ENCODE peak calls at places on chromosomes 3 and 15, in four cellular contexts. One of them, this sample, is unnamed.

GRCh38 chr3:45367451-45367850 is 20.9 kb upstream of the LARS2 start:
- DNase-seq in OCI-LY7: no peak
- DNase-seq in NCI-H345: no peak
- DNase-seq in GM19239: no peak
- DNase-seq in this sample: no peak

GRCh38 chr3:36653095-36653494 is 111.3 kb downstream of the DCLK3 start:
- DNase-seq in OCI-LY7: no peak
- DNase-seq in NCI-H345: no peak
- DNase-seq in GM19239: no peak
- DNase-seq in this sample: no peak

GRCh38 chr3:52090131-52090548 is 33.8 kb upstream of the DUSP7 start:
- DNase-seq in OCI-LY7: no peak
- DNase-seq in NCI-H345: no peak
- DNase-seq in GM19239: no peak
- DNase-seq in this sample: no peak

GRCh38 chr3:135218304-135218703 is 423.2 kb downstream of the EPHB1 start:
- DNase-seq in OCI-LY7: no peak
- DNase-seq in NCI-H345: no peak
- DNase-seq in GM19239: no peak
- DNase-seq in this sample: no peak

GRCh38 chr3:98778852-98779379 is 15.8 kb downstream of the ST3GAL6 start:
- DNase-seq in OCI-LY7: no peak
- DNase-seq in NCI-H345: no peak
- DNase-seq in GM19239: no peak
- DNase-seq in this sample: peak; percentile 73

GRCh38 chr3:157746391-157746790 is 243.2 kb upstream of the VEPH1 start:
- DNase-seq in OCI-LY7: no peak
- DNase-seq in NCI-H345: no peak
- DNase-seq in GM19239: no peak
- DNase-seq in this sample: no peak

GRCh38 chr3:48107227-48107626 is 81.0 kb downstream of the CDC25A start:
- DNase-seq in OCI-LY7: no peak
- DNase-seq in NCI-H345: no peak
- DNase-seq in GM19239: no peak
- DNase-seq in this sample: no peak

GRCh38 chr3:13043656-13044055 is 29.6 kb downstream of the IQSEC1 start:
- DNase-seq in OCI-LY7: no peak
- DNase-seq in NCI-H345: no peak
- DNase-seq in GM19239: no peak
- DNase-seq in this sample: no peak

GRCh38 chr3:38107911-38108648 is 28.8 kb downstream of the ACAA1 start:
- DNase-seq in OCI-LY7: no peak
- DNase-seq in NCI-H345: no peak
- DNase-seq in GM19239: no peak
- DNase-seq in this sample: no peak

GRCh38 chr3:170154084-170154483 is 27.4 kb downstream of the PHC3 start:
- DNase-seq in OCI-LY7: no peak
- DNase-seq in NCI-H345: no peak
- DNase-seq in GM19239: no peak
- DNase-seq in this sample: no peak

GRCh38 chr3:131714585-131715220 is 211.9 kb upstream of the MRPL3 start:
- DNase-seq in OCI-LY7: no peak
- DNase-seq in NCI-H345: no peak
- DNase-seq in GM19239: peak; percentile 5
- DNase-seq in this sample: no peak

GRCh38 chr3:53495518-53496501 is 1.4 kb downstream of the CACNA1D start:
- DNase-seq in OCI-LY7: no peak
- DNase-seq in NCI-H345: peak; percentile 47
- DNase-seq in GM19239: peak; percentile 37
- DNase-seq in this sample: no peak

GRCh38 chr3:150133293-150133692 is 162.6 kb upstream of the PFN2 start:
- DNase-seq in OCI-LY7: no peak
- DNase-seq in NCI-H345: no peak
- DNase-seq in GM19239: no peak
- DNase-seq in this sample: no peak

GRCh38 chr3:125090649-125091048 is 34.9 kb upstream of the HEG1 start:
- DNase-seq in OCI-LY7: no peak
- DNase-seq in NCI-H345: no peak
- DNase-seq in GM19239: no peak
- DNase-seq in this sample: no peak

GRCh38 chr15:39127925-39128617 is 452.8 kb upstream of the THBS1 start:
- DNase-seq in OCI-LY7: no peak
- DNase-seq in NCI-H345: peak; percentile 29
- DNase-seq in GM19239: no peak
- DNase-seq in this sample: peak; percentile 69

GRCh38 chr15:52080031-52080430 is 32.5 kb downstream of the BCL2L10 start:
- DNase-seq in OCI-LY7: no peak
- DNase-seq in NCI-H345: no peak
- DNase-seq in GM19239: no peak
- DNase-seq in this sample: no peak

GRCh38 chr3:130773371-130773770 is 26.7 kb upstream of the PIK3R4 start:
- DNase-seq in OCI-LY7: no peak
- DNase-seq in NCI-H345: no peak
- DNase-seq in GM19239: no peak
- DNase-seq in this sample: no peak

GRCh38 chr3:29153811-29154210 is 127.1 kb upstream of the RBMS3 start:
- DNase-seq in OCI-LY7: no peak
- DNase-seq in NCI-H345: no peak
- DNase-seq in GM19239: no peak
- DNase-seq in this sample: no peak

GRCh38 chr3:98645039-98645438 is 51.6 kb upstream of the CPOX start:
- DNase-seq in OCI-LY7: no peak
- DNase-seq in NCI-H345: no peak
- DNase-seq in GM19239: no peak
- DNase-seq in this sample: no peak

GRCh38 chr3:49238274-49239127 is 38.5 kb downstream of the C3orf62 start:
- DNase-seq in OCI-LY7: peak; percentile 68
- DNase-seq in NCI-H345: no peak
- DNase-seq in GM19239: no peak
- DNase-seq in this sample: peak; percentile 48

GRCh38 chr15:56978898-56979662 is 60.6 kb downstream of the TCF12 start:
- DNase-seq in OCI-LY7: no peak
- DNase-seq in NCI-H345: no peak
- DNase-seq in GM19239: no peak
- DNase-seq in this sample: no peak

GRCh38 chr3:152298393-152299242 is 29.9 kb downstream of the MBNL1 start:
- DNase-seq in OCI-LY7: peak; percentile 72
- DNase-seq in NCI-H345: no peak
- DNase-seq in GM19239: no peak
- DNase-seq in this sample: no peak

GRCh38 chr3:154904328-154904727 is 175.8 kb upstream of the MME start:
- DNase-seq in OCI-LY7: peak; percentile 66
- DNase-seq in NCI-H345: no peak
- DNase-seq in GM19239: no peak
- DNase-seq in this sample: no peak

GRCh38 chr3:126393563-126393962 is 1.1 kb upstream of the CFAP100 start:
- DNase-seq in OCI-LY7: no peak
- DNase-seq in NCI-H345: no peak
- DNase-seq in GM19239: no peak
- DNase-seq in this sample: no peak

GRCh38 chr15:96171842-96172241 is 158.7 kb upstream of the NR2F2 start:
- DNase-seq in OCI-LY7: no peak
- DNase-seq in NCI-H345: no peak
- DNase-seq in GM19239: no peak
- DNase-seq in this sample: peak; percentile 93

GRCh38 chr3:29583861-29584260 is 303.0 kb downstream of the RBMS3 start:
- DNase-seq in OCI-LY7: no peak
- DNase-seq in NCI-H345: no peak
- DNase-seq in GM19239: no peak
- DNase-seq in this sample: no peak

GRCh38 chr3:142445816-142446254 is 2.0 kb downstream of the XRN1 start:
- DNase-seq in OCI-LY7: peak; percentile 3
- DNase-seq in NCI-H345: no peak
- DNase-seq in GM19239: peak; percentile 28
- DNase-seq in this sample: no peak

GRCh38 chr3:34015204-34016142 is 217.0 kb downstream of the PDCD6IP start:
- DNase-seq in OCI-LY7: peak; percentile 36
- DNase-seq in NCI-H345: no peak
- DNase-seq in GM19239: no peak
- DNase-seq in this sample: peak; percentile 39

GRCh38 chr3:88986834-88987233 is 120.6 kb upstream of the EPHA3 start:
- DNase-seq in OCI-LY7: no peak
- DNase-seq in NCI-H345: no peak
- DNase-seq in GM19239: no peak
- DNase-seq in this sample: no peak

GRCh38 chr3:100900671-100901070 is 92.5 kb downstream of the ABI3BP start:
- DNase-seq in OCI-LY7: no peak
- DNase-seq in NCI-H345: no peak
- DNase-seq in GM19239: no peak
- DNase-seq in this sample: no peak

GRCh38 chr3:39101022-39101689 is 6.3 kb downstream of the GORASP1 start:
- DNase-seq in OCI-LY7: peak; percentile 71
- DNase-seq in NCI-H345: no peak
- DNase-seq in GM19239: peak; percentile 62
- DNase-seq in this sample: peak; percentile 42

GRCh38 chr15:88083828-88084760 is 172.4 kb downstream of the NTRK3 start:
- DNase-seq in OCI-LY7: no peak
- DNase-seq in NCI-H345: no peak
- DNase-seq in GM19239: no peak
- DNase-seq in this sample: no peak

GRCh38 chr15:88375234-88375926 is 91.8 kb downstream of the MRPL46 start:
- DNase-seq in OCI-LY7: no peak
- DNase-seq in NCI-H345: no peak
- DNase-seq in GM19239: no peak
- DNase-seq in this sample: no peak

GRCh38 chr3:56200251-56200650 is 268.0 kb downstream of the ERC2 start:
- DNase-seq in OCI-LY7: no peak
- DNase-seq in NCI-H345: no peak
- DNase-seq in GM19239: no peak
- DNase-seq in this sample: no peak

GRCh38 chr3:30342319-30343060 is 263.9 kb upstream of the TGFBR2 start:
- DNase-seq in OCI-LY7: no peak
- DNase-seq in NCI-H345: no peak
- DNase-seq in GM19239: no peak
- DNase-seq in this sample: peak; percentile 54

This sample was measured in Caco-2.